ENCODE peak calls at places on chromosomes 2 and 18, in seven cellular contexts. T is HepG2, X is PC-3, Y is HCT116, G is IMR-90, V is endodermal cell, L is colonic mucosa. F is an unnamed sample.
A peak's percentile ranks its signal among the peaks of the same experiment; 100 is the strongest.

GRCh38 chr2:86052676-86053075 is 53.0 kb downstream of the POLR1A start:
- DNase-seq in T (no peak), X (no peak), Y (no peak), G (no peak), V (peak; percentile 33), L (no peak), F (no peak)

GRCh38 chr2:25671622-25672021 is 1.8 kb downstream of the DTNB start:
- DNase-seq in T (no peak), X (peak; percentile 75), Y (no peak), G (no peak), V (no peak), L (no peak), F (no peak)

GRCh38 chr2:63406641-63407040 is 181.6 kb downstream of the WDPCP start:
- DNase-seq in T (no peak), X (no peak), Y (no peak), G (no peak), V (no peak), L (no peak), F (no peak)

GRCh38 chr2:113084249-113085000 is 16.7 kb downstream of the IL1F10 start:
- DNase-seq in T (no peak), X (peak; percentile 60), Y (peak; percentile 7), G (no peak), V (no peak), L (no peak), F (peak; percentile 56)

GRCh38 chr18:57150828-57151227 is 3.9 kb downstream of the BOD1L2 start:
- DNase-seq in T (no peak), X (no peak), Y (no peak), G (no peak), V (peak; percentile 83), L (no peak), F (no peak)

GRCh38 chr2:67456441-67456840 is 59.3 kb downstream of the ETAA1 start:
- DNase-seq in T (no peak), X (peak; percentile 24), Y (no peak), G (no peak), V (no peak), L (no peak), F (no peak)

GRCh38 chr2:217297096-217297495 is 437.2 kb upstream of the TNP1 start:
- DNase-seq in T (no peak), X (no peak), Y (no peak), G (no peak), V (no peak), L (no peak), F (no peak)

GRCh38 chr2:203682688-203683130 is 23.7 kb upstream of the CD28 start:
- DNase-seq in T (no peak), X (no peak), Y (no peak), G (peak; percentile 61), V (no peak), L (no peak), F (peak; percentile 72)

GRCh38 chr18:7116832-7117389 is 686 bp downstream of the LAMA1 start:
- DNase-seq in T (no peak), X (no peak), Y (no peak), G (no peak), V (peak; percentile 85), L (no peak), F (peak; percentile 62)

GRCh38 chr2:12441750-12442626 is 274.7 kb upstream of the TRIB2 start:
- DNase-seq in T (no peak), X (no peak), Y (no peak), G (no peak), V (no peak), L (no peak), F (no peak)

GRCh38 chr2:194464964-194465638 is 1191.9 kb upstream of the SLC39A10 start:
- DNase-seq in T (no peak), X (no peak), Y (no peak), G (no peak), V (no peak), L (no peak), F (no peak)

GRCh38 chr2:205086689-205087088 is 541.4 kb downstream of the PARD3B start:
- DNase-seq in T (no peak), X (no peak), Y (no peak), G (peak; percentile 38), V (no peak), L (no peak), F (no peak)

GRCh38 chr2:72819501-72819900 is 6.3 kb downstream of the EXOC6B start:
- DNase-seq in T (no peak), X (no peak), Y (no peak), G (no peak), V (no peak), L (no peak), F (no peak)

GRCh38 chr2:156918410-156918809 is 339.1 kb upstream of the GALNT5 start:
- DNase-seq in T (no peak), X (no peak), Y (no peak), G (peak; percentile 18), V (no peak), L (no peak), F (no peak)

GRCh38 chr2:38037757-38038615 is 38.0 kb downstream of the CYP1B1 start:
- DNase-seq in T (no peak), X (no peak), Y (no peak), G (peak; percentile 47), V (peak; percentile 81), L (no peak), F (peak; percentile 61)

DNA sequence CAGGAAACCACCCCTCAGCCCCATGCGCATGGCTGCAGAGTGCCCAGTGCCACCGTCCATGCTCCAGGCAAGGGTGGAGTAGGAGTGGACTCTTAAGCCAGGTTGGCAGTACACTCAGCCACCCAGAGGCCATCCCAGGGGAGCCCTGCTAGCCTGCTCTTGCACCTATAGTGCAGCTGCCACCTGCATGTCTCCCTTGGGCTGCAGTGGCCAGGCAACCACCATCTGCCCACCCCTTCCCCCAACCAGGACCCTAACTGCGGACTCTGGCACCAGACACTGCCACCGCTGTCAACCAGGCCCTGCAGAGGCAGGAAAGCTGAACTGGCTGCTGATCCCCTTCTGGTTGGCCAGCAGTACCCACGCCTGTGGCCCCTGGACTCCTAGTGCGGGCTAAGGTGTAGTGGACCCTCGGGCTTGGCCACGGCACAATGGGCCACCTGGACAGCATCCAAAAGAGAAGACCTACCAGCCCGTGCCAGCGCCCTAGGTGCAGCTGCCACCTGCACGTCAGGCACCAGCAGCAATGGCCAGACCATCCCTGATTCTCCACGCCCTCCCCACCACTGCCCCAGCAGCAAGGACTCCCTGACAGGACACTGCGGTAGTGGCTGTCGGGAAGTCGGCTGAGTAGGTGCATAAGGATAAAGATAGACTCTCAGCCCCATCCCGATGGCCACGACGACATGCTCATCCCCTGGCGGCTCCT is 72.8 kb downstream of the RPIA start:
- DNase-seq in T (no peak), X (no peak), Y (no peak), G (no peak), V (no peak), L (no peak), F (no peak)
- H3K9ac ChIP-seq in T (no peak overlapping the region), X (no peak overlapping the region), Y (no peak overlapping the region), G (no peak overlapping the region), V (no peak overlapping the region), L (no peak overlapping the region), F (no peak overlapping the region)

GRCh38 chr18:45102863-45103262 is 422.2 kb downstream of the SETBP1 start:
- DNase-seq in T (no peak), X (no peak), Y (no peak), G (no peak), V (no peak), L (no peak), F (no peak)
- H3K4me1 ChIP-seq in T (no peaks in the 10 kb centered on the region), X (no peaks in the 10 kb centered on the region), Y (no peaks in the 10 kb centered on the region), G (no peaks in the 10 kb centered on the region), V (no peaks in the 10 kb centered on the region), L (no peaks in the 10 kb centered on the region), F (peaks cover 14% of the 10 kb centered on the region)

DNA sequence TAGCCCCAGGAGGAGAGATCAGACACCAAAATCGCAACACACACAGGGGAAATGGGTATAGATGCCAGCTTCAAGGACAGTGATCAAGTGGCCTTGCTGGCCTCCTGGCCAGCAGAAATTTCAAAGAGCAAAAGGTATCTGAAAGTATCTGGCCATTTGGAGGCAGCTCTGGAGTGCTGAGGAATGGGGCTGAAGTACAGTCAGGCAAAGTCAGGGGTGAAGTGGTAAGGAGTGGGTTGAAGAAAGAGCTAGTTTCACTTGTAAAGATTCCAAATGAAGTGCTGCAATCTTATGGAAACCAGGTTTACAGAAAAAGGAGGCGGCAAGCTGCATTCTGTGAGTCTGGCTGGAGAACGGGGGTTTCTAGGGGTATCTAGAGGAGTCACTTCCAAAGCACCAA is 19.2 kb upstream of the PCBP1 start:
- DNase-seq in T (no peak), X (no peak), Y (no peak), G (peak; percentile 16), V (no peak), L (no peak), F (peak; percentile 4)
- H3K9ac ChIP-seq in T (no peak overlapping the region), X (no peak overlapping the region), Y (no peak overlapping the region), G (no peak overlapping the region), V (no peak overlapping the region), L (peak overlapping the region; percentile 46), F (no peak overlapping the region)

GRCh38 chr2:74500578-74500946 is 1.2 kb upstream of the LBX2 start:
- DNase-seq in T (no peak), X (no peak), Y (no peak), G (no peak), V (peak; percentile 69), L (no peak), F (no peak)
- H3K4me1 ChIP-seq in T (peaks cover 77% of the 10 kb centered on the region), X (peaks cover 23% of the 10 kb centered on the region), Y (peaks cover 40% of the 10 kb centered on the region), G (peaks cover 15% of the 10 kb centered on the region), V (no peaks in the 10 kb centered on the region), L (peaks cover 15% of the 10 kb centered on the region), F (peaks cover 44% of the 10 kb centered on the region)

GRCh38 chr2:121191191-121192170 is 93.5 kb downstream of the TFCP2L1 start:
- DNase-seq in T (no peak), X (no peak), Y (no peak), G (no peak), V (no peak), L (no peak), F (no peak)
- H3K9ac ChIP-seq in T (no peak overlapping the region), X (no peak overlapping the region), Y (no peak overlapping the region), G (no peak overlapping the region), V (no peak overlapping the region), L (no peak overlapping the region), F (no peak overlapping the region)

F was measured in adipocyte.